ENCODE peak calls at places on chromosome 13, in seven cellular contexts. V is NCI-H748 treated with DMSO at 0.1 percent for 48 hours; I is GM23248; D is NCI-H82; B is A549; J is activated CD8-positive, alpha-beta T cell treated with anti-CD3 and anti-CD28 coated beads for 36 hours; G is IMR-90. X is an unnamed sample.

GRCh38 chr13:113082198-113083021 is 23.2 kb upstream of the F7 start:
- DNase-seq in I (no peak), G (no peak), D (no peak), J (no peak), V (no peak), B (no peak), X (no peak)

GRCh38 chr13:28181413-28181812 is 43.1 kb downstream of the PAN3 start:
- DNase-seq in D (no peak), V (no peak), B (no peak), J (no peak), G (peak; percentile 79), I (peak; percentile 84), X (no peak)

GRCh38 chr13:110065780-110066179 is 241.2 kb downstream of the COL4A1 start:
- DNase-seq in J (no peak), I (no peak), V (no peak), D (no peak), B (no peak), G (no peak), X (no peak)

GRCh38 chr13:23428183-23428528 is 5.3 kb downstream of the SACS start:
- DNase-seq in G (peak; percentile 65), D (no peak), V (no peak), J (no peak), B (no peak), I (peak; percentile 67), X (no peak)

GRCh38 chr13:27569405-27569804 is 50.9 kb downstream of the LNX2 start:
- DNase-seq in I (no peak), J (no peak), G (no peak), V (no peak), B (no peak), D (peak; percentile 21), X (no peak)

GRCh38 chr13:34657716-34658115 is 284.4 kb upstream of the NBEA start:
- DNase-seq in J (no peak), I (peak; percentile 77), G (peak; percentile 24), D (no peak), B (peak; percentile 45), V (no peak), X (no peak)

GRCh38 chr13:22285867-22286632 is 615.2 kb downstream of the FGF9 start:
- DNase-seq in G (no peak), V (no peak), D (no peak), I (no peak), B (no peak), J (no peak), X (no peak)

GRCh38 chr13:35472308-35473008 is 4.0 kb downstream of the MAB21L1 start:
- DNase-seq in I (peak; percentile 46), V (no peak), G (no peak), D (peak; percentile 80), J (peak; percentile 10), B (no peak), X (no peak)